ENCODE peak calls at places on chromosomes 2 and 18, in eight cellular contexts. T, N, G, X, C, V, S and M are unnamed samples.

GRCh38 chr2:33166287-33166881 is 219.6 kb downstream of the LTBP1 start:
- DNase-seq in T (no peak), N (no peak), G (no peak), X (no peak), C (no peak), V (peak; percentile 77), S (no peak), M (peak; percentile 75)

GRCh38 chr2:96618599-96619283 is 19.4 kb downstream of the KANSL3 start:
- DNase-seq in T (no peak), N (no peak), G (no peak), X (no peak), C (no peak), V (peak; percentile 62), S (no peak), M (peak; percentile 83)

GRCh38 chr2:227127236-227127635 is 36.8 kb downstream of the COL4A4 start:
- DNase-seq in T (no peak), N (no peak), G (peak; percentile 38), X (no peak), C (no peak), V (no peak), S (no peak), M (no peak)

GRCh38 chr2:96554293-96555145 is 18.0 kb downstream of the ARID5A start:
- DNase-seq in T (peak; percentile 81), N (peak; percentile 77), G (no peak), X (no peak), C (peak; percentile 71), V (peak; percentile 65), S (peak; percentile 58), M (peak; percentile 60)

GRCh38 chr2:66472225-66472843 is 37.4 kb downstream of the MEIS1 start:
- DNase-seq in T (no peak), N (no peak), G (no peak), X (no peak), C (no peak), V (peak; percentile 28), S (no peak), M (no peak)

GRCh38 chr2:207008105-207008990 is 69.0 kb downstream of the CPO start:
- DNase-seq in T (no peak), N (no peak), G (no peak), X (peak; percentile 53), C (no peak), V (peak; percentile 23), S (no peak), M (no peak)

GRCh38 chr2:3311601-3312000 is 66.0 kb downstream of the EIPR1 start:
- DNase-seq in T (no peak), N (no peak), G (no peak), X (no peak), C (no peak), V (no peak), S (no peak), M (no peak)

GRCh38 chr18:26792661-26793060 is 72.8 kb downstream of the AQP4 start:
- DNase-seq in T (no peak), N (no peak), G (no peak), X (no peak), C (no peak), V (peak; percentile 76), S (no peak), M (no peak)

GRCh38 chr2:5360081-5360480 is 332.1 kb upstream of the SOX11 start:
- DNase-seq in T (no peak), N (no peak), G (no peak), X (no peak), C (no peak), V (no peak), S (no peak), M (no peak)

GRCh38 chr18:77164762-77165485 is 32.3 kb upstream of the MBP start:
- DNase-seq in T (no peak), N (no peak), G (no peak), X (no peak), C (no peak), V (no peak), S (no peak), M (no peak)

GRCh38 chr2:182824759-182825143 is 41.7 kb downstream of the FRZB start:
- DNase-seq in T (no peak), N (no peak), G (no peak), X (no peak), C (no peak), V (no peak), S (no peak), M (no peak)

GRCh38 chr2:12555012-12555645 is 161.6 kb upstream of the TRIB2 start:
- DNase-seq in T (no peak), N (peak; percentile 53), G (no peak), X (peak; percentile 64), C (no peak), V (peak; percentile 76), S (peak; percentile 27), M (peak; percentile 67)

GRCh38 chr2:15668611-15669305 is 77.1 kb downstream of the DDX1 start:
- DNase-seq in T (no peak), N (no peak), G (no peak), X (no peak), C (no peak), V (peak; percentile 69), S (no peak), M (peak; percentile 79)